ENCODE peak calls at places on chromosome 7, in five cellular contexts. B is naive thymus-derived CD4-positive, alpha-beta T cell; N is neural crest cell; G is ecto neural progenitor cell; A is nephron progenitor cell. Q is an unnamed sample.

GRCh38 chr7:115145512-115145911 is 223.6 kb downstream of the MDFIC start:
- DNase-seq in B (no peak), N (no peak), G (no peak), A (no peak), Q (no peak)

GRCh38 chr7:30771859-30772429 is 727 bp downstream of the MINDY4 start:
- DNase-seq in B (no peak), N (no peak), G (no peak), A (no peak), Q (no peak)

GRCh38 chr7:51062222-51062987 is 254.2 kb downstream of the COBL start:
- DNase-seq in B (no peak), N (no peak), G (no peak), A (no peak), Q (no peak)

GRCh38 chr7:130148561-130148960 is 56.6 kb downstream of the TMEM209 start:
- DNase-seq in B (no peak), N (no peak), G (no peak), A (no peak), Q (no peak)

GRCh38 chr7:44849277-44850210 is 1.7 kb upstream of the H2AZ2 start:
- DNase-seq in B (no peak), N (no peak), G (no peak), A (no peak), Q (no peak)

GRCh38 chr7:45239486-45239885 is 81.9 kb downstream of the RAMP3 start:
- DNase-seq in B (no peak), N (no peak), G (no peak), A (no peak), Q (no peak)

GRCh38 chr7:65798111-65799075 is 74.5 kb upstream of the VKORC1L1 start:
- DNase-seq in B (no peak), N (no peak), G (no peak), A (no peak), Q (no peak)

GRCh38 chr7:77327067-77327931 is 88.8 kb downstream of the GSAP start:
- DNase-seq in B (no peak), N (no peak), G (no peak), A (peak; percentile 27), Q (no peak)

GRCh38 chr7:1621718-1622117 is 48.4 kb upstream of the ELFN1 start:
- DNase-seq in B (no peak), N (no peak), G (no peak), A (no peak), Q (no peak)

GRCh38 chr7:42097756-42098155 is 139.3 kb downstream of the GLI3 start:
- DNase-seq in B (no peak), N (no peak), G (no peak), A (no peak), Q (no peak)

GRCh38 chr7:116432517-116432916 is 67.0 kb upstream of the CAV2 start:
- DNase-seq in B (no peak), N (no peak), G (no peak), A (no peak), Q (no peak)